ENCODE peak calls at places on chromosomes 1 and 21, in seven cellular contexts. One of them, this sample, is unnamed.

GRCh38 chr1:234611799-234612351 is 1.9 kb upstream of the IRF2BP2 start:
- DNase-seq in HCT116: no peak
- DNase-seq in GM12864: no peak
- DNase-seq in IMR-90: no peak
- DNase-seq in foreskin fibroblast: peak; percentile 31
- DNase-seq in SK-N-SH: no peak
- DNase-seq in fibroblast of pulmonary artery: no peak
- DNase-seq in this sample: no peak

GRCh38 chr1:66381626-66382275 is 152.2 kb upstream of the SGIP1 start:
- DNase-seq in foreskin fibroblast: no peak
- DNase-seq in GM12864: no peak
- DNase-seq in SK-N-SH: no peak
- DNase-seq in IMR-90: no peak
- DNase-seq in HCT116: no peak
- DNase-seq in fibroblast of pulmonary artery: no peak
- DNase-seq in this sample: no peak

GRCh38 chr1:11492235-11492634 is 13.3 kb downstream of the DISP3 start:
- DNase-seq in GM12864: no peak
- DNase-seq in IMR-90: no peak
- DNase-seq in HCT116: no peak
- DNase-seq in fibroblast of pulmonary artery: no peak
- DNase-seq in foreskin fibroblast: no peak
- DNase-seq in SK-N-SH: no peak
- DNase-seq in this sample: no peak

GRCh38 chr1:45015683-45016082 is 3.6 kb downstream of the UROD start:
- DNase-seq in fibroblast of pulmonary artery: no peak
- DNase-seq in HCT116: no peak
- DNase-seq in IMR-90: no peak
- DNase-seq in SK-N-SH: no peak
- DNase-seq in foreskin fibroblast: no peak
- DNase-seq in GM12864: no peak
- DNase-seq in this sample: no peak

GRCh38 chr1:155178441-155179106 is 4.9 kb downstream of the TRIM46 start:
- DNase-seq in foreskin fibroblast: no peak
- DNase-seq in SK-N-SH: no peak
- DNase-seq in HCT116: no peak
- DNase-seq in fibroblast of pulmonary artery: no peak
- DNase-seq in IMR-90: no peak
- DNase-seq in GM12864: no peak
- DNase-seq in this sample: no peak

GRCh38 chr21:41940431-41940830 is 13.4 kb downstream of the C2CD2 start:
- DNase-seq in fibroblast of pulmonary artery: no peak
- DNase-seq in IMR-90: no peak
- DNase-seq in GM12864: no peak
- DNase-seq in HCT116: no peak
- DNase-seq in SK-N-SH: no peak
- DNase-seq in foreskin fibroblast: no peak
- DNase-seq in this sample: no peak

GRCh38 chr1:1347663-1348419 is 1.4 kb downstream of the DVL1 start:
- DNase-seq in foreskin fibroblast: peak; percentile 70
- DNase-seq in fibroblast of pulmonary artery: no peak
- DNase-seq in SK-N-SH: no peak
- DNase-seq in IMR-90: peak; percentile 25
- DNase-seq in GM12864: no peak
- DNase-seq in HCT116: peak; percentile 54
- DNase-seq in this sample: peak; percentile 43

GRCh38 chr1:110161822-110162221 is 11.5 kb downstream of the SLC6A17 start:
- DNase-seq in foreskin fibroblast: no peak
- DNase-seq in fibroblast of pulmonary artery: no peak
- DNase-seq in GM12864: no peak
- DNase-seq in HCT116: no peak
- DNase-seq in IMR-90: no peak
- DNase-seq in SK-N-SH: no peak
- DNase-seq in this sample: no peak

GRCh38 chr1:77371396-77371795 is 89.6 kb downstream of the AK5 start:
- DNase-seq in foreskin fibroblast: peak; percentile 64
- DNase-seq in GM12864: no peak
- DNase-seq in IMR-90: peak; percentile 43
- DNase-seq in SK-N-SH: no peak
- DNase-seq in HCT116: no peak
- DNase-seq in fibroblast of pulmonary artery: no peak
- DNase-seq in this sample: peak; percentile 21

GRCh38 chr1:155003766-155004351 is 1.3 kb downstream of the ZBTB7B start:
- DNase-seq in IMR-90: peak; percentile 38
- DNase-seq in HCT116: no peak
- DNase-seq in GM12864: no peak
- DNase-seq in SK-N-SH: peak; percentile 80
- DNase-seq in foreskin fibroblast: peak; percentile 77
- DNase-seq in fibroblast of pulmonary artery: no peak
- DNase-seq in this sample: peak; percentile 60

GRCh38 chr1:232473319-232473718 is 156.6 kb downstream of the SIPA1L2 start:
- DNase-seq in HCT116: no peak
- DNase-seq in GM12864: no peak
- DNase-seq in IMR-90: peak; percentile 66
- DNase-seq in SK-N-SH: no peak
- DNase-seq in fibroblast of pulmonary artery: peak; percentile 58
- DNase-seq in foreskin fibroblast: peak; percentile 50
- DNase-seq in this sample: peak; percentile 62

GRCh38 chr1:36516372-36517018 is 33.8 kb upstream of the CSF3R start:
- DNase-seq in foreskin fibroblast: peak; percentile 74
- DNase-seq in SK-N-SH: peak; percentile 87
- DNase-seq in GM12864: peak; percentile 12
- DNase-seq in HCT116: peak; percentile 39
- DNase-seq in IMR-90: peak; percentile 43
- DNase-seq in fibroblast of pulmonary artery: peak; percentile 63
- DNase-seq in this sample: peak; percentile 61

GRCh38 chr1:108701176-108701849 is 9.2 kb downstream of the PRPF38B start:
- DNase-seq in HCT116: no peak
- DNase-seq in foreskin fibroblast: no peak
- DNase-seq in fibroblast of pulmonary artery: no peak
- DNase-seq in SK-N-SH: no peak
- DNase-seq in IMR-90: no peak
- DNase-seq in GM12864: no peak
- DNase-seq in this sample: no peak

GRCh38 chr1:156752843-156753486 is 1.5 kb upstream of the HDGF start:
- DNase-seq in IMR-90: peak; percentile 64
- DNase-seq in GM12864: no peak
- DNase-seq in foreskin fibroblast: peak; percentile 24
- DNase-seq in fibroblast of pulmonary artery: peak; percentile 46
- DNase-seq in HCT116: no peak
- DNase-seq in SK-N-SH: no peak
- DNase-seq in this sample: peak; percentile 59

GRCh38 chr1:37765937-37766664 is 1.2 kb upstream of the EPHA10 start:
- DNase-seq in SK-N-SH: peak; percentile 67
- DNase-seq in GM12864: no peak
- DNase-seq in HCT116: peak; percentile 2
- DNase-seq in fibroblast of pulmonary artery: no peak
- DNase-seq in foreskin fibroblast: peak; percentile 14
- DNase-seq in IMR-90: no peak
- DNase-seq in this sample: no peak

GRCh38 chr1:239587066-239587465 is 200.7 kb downstream of the CHRM3 start:
- DNase-seq in SK-N-SH: no peak
- DNase-seq in foreskin fibroblast: no peak
- DNase-seq in fibroblast of pulmonary artery: no peak
- DNase-seq in GM12864: no peak
- DNase-seq in HCT116: no peak
- DNase-seq in IMR-90: no peak
- DNase-seq in this sample: no peak

GRCh38 chr1:46285730-46286477 is 17.5 kb downstream of the LRRC41 start:
- DNase-seq in SK-N-SH: no peak
- DNase-seq in IMR-90: no peak
- DNase-seq in foreskin fibroblast: no peak
- DNase-seq in GM12864: no peak
- DNase-seq in HCT116: no peak
- DNase-seq in fibroblast of pulmonary artery: no peak
- DNase-seq in this sample: no peak

GRCh38 chr1:69221492-69221990 is 346.2 kb upstream of the LRRC7 start:
- DNase-seq in IMR-90: no peak
- DNase-seq in SK-N-SH: peak; percentile 20
- DNase-seq in foreskin fibroblast: no peak
- DNase-seq in fibroblast of pulmonary artery: no peak
- DNase-seq in GM12864: no peak
- DNase-seq in HCT116: no peak
- DNase-seq in this sample: no peak

GRCh38 chr1:27940297-27940696 is 5.5 kb downstream of the SMPDL3B start:
- DNase-seq in fibroblast of pulmonary artery: no peak
- DNase-seq in foreskin fibroblast: peak; percentile 29
- DNase-seq in HCT116: no peak
- DNase-seq in SK-N-SH: peak; percentile 53
- DNase-seq in GM12864: no peak
- DNase-seq in IMR-90: no peak
- DNase-seq in this sample: peak; percentile 23

GRCh38 chr1:151638074-151638775 is 26.4 kb downstream of the SNX27 start:
- DNase-seq in SK-N-SH: no peak
- DNase-seq in IMR-90: no peak
- DNase-seq in foreskin fibroblast: no peak
- DNase-seq in HCT116: no peak
- DNase-seq in fibroblast of pulmonary artery: no peak
- DNase-seq in GM12864: no peak
- DNase-seq in this sample: no peak

GRCh38 chr21:38455403-38455802 is 42.9 kb downstream of the ERG start:
- DNase-seq in foreskin fibroblast: no peak
- DNase-seq in SK-N-SH: no peak
- DNase-seq in GM12864: no peak
- DNase-seq in HCT116: no peak
- DNase-seq in fibroblast of pulmonary artery: peak; percentile 79
- DNase-seq in IMR-90: no peak
- DNase-seq in this sample: no peak

GRCh38 chr1:15066191-15066590 is 87.4 kb upstream of the TMEM51 start:
- DNase-seq in fibroblast of pulmonary artery: no peak
- DNase-seq in foreskin fibroblast: no peak
- DNase-seq in GM12864: no peak
- DNase-seq in IMR-90: no peak
- DNase-seq in HCT116: no peak
- DNase-seq in SK-N-SH: no peak
- DNase-seq in this sample: no peak

GRCh38 chr1:18144062-18144461 is 36.5 kb downstream of the IGSF21 start:
- DNase-seq in foreskin fibroblast: no peak
- DNase-seq in SK-N-SH: no peak
- DNase-seq in fibroblast of pulmonary artery: no peak
- DNase-seq in GM12864: no peak
- DNase-seq in HCT116: no peak
- DNase-seq in IMR-90: no peak
- DNase-seq in this sample: no peak

GRCh38 chr1:224109981-224110380 is 3.9 kb upstream of the FBXO28 start:
- DNase-seq in fibroblast of pulmonary artery: no peak
- DNase-seq in IMR-90: no peak
- DNase-seq in foreskin fibroblast: no peak
- DNase-seq in GM12864: no peak
- DNase-seq in SK-N-SH: no peak
- DNase-seq in HCT116: no peak
- DNase-seq in this sample: no peak

GRCh38 chr1:220895412-220895946 is 16.2 kb downstream of the HLX start:
- DNase-seq in HCT116: no peak
- DNase-seq in IMR-90: no peak
- DNase-seq in foreskin fibroblast: no peak
- DNase-seq in fibroblast of pulmonary artery: no peak
- DNase-seq in SK-N-SH: no peak
- DNase-seq in GM12864: no peak
- DNase-seq in this sample: no peak
- TF ChIP-seq CTCF in HCT116: no peak
- TF ChIP-seq CTCF in IMR-90: no peak
- TF ChIP-seq CTCF in foreskin fibroblast: no peak
- TF ChIP-seq CTCF in fibroblast of pulmonary artery: no peak
- TF ChIP-seq CTCF in SK-N-SH: no peak
- TF ChIP-seq CTCF in GM12864: no peak
- TF ChIP-seq CTCF in this sample: no peak

DNA sequence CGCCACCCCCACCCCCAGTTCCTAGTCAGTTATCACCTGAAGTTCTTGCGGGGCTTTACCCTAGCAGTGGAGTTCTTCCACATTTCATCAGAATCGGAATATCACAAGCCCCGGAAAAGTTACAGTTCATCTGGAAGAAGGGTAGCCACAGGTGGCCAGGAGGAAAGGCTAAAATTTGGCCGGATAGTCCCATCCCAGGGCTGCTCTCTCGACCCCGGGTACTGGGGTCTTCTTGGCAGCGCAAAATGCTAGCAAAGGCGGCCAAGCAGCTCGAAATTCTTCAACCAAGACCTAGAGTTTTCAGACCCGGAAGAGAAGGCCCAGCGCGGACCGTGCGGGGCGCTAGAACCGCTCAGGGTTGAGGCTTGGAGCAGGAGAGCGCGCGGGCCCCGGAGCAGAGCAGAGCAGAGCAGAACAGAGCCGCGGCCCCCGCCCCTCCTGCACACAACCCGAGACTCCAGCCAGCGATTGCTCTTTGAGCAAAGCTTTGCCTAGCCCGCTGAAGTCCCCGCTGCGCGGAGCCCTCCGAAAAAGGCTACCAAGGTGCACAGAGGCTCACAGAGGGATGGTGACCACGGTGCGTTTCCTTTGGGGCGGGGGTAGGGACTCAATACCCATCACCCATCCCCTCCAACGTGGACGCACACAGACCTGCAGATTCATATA is 8.1 kb downstream of the HLX start:
- DNase-seq in foreskin fibroblast: no peak
- DNase-seq in IMR-90: no peak
- DNase-seq in fibroblast of pulmonary artery: no peak
- DNase-seq in HCT116: no peak
- DNase-seq in SK-N-SH: peak; percentile 73
- DNase-seq in GM12864: no peak
- DNase-seq in this sample: peak; percentile 37
- H3K4me3 ChIP-seq in foreskin fibroblast: peak overlapping the region; percentile 4
- H3K4me3 ChIP-seq in IMR-90: no peak overlapping the region
- H3K4me3 ChIP-seq in fibroblast of pulmonary artery: no peak overlapping the region
- H3K4me3 ChIP-seq in HCT116: no peak overlapping the region
- H3K4me3 ChIP-seq in SK-N-SH: peak overlapping the region; percentile 24
- H3K4me3 ChIP-seq in GM12864: no peak overlapping the region
- H3K4me3 ChIP-seq in this sample: peak overlapping the region; percentile 27

GRCh38 chr1:54107131-54107530 is 45.7 kb downstream of the CDCP2 start:
- DNase-seq in SK-N-SH: no peak
- DNase-seq in foreskin fibroblast: peak; percentile 21
- DNase-seq in HCT116: no peak
- DNase-seq in GM12864: no peak
- DNase-seq in IMR-90: peak; percentile 38
- DNase-seq in fibroblast of pulmonary artery: peak; percentile 33
- DNase-seq in this sample: no peak
- TF ChIP-seq CTCF in SK-N-SH: peak; percentile 58
- TF ChIP-seq CTCF in foreskin fibroblast: peak; percentile 30
- TF ChIP-seq CTCF in HCT116: no peak
- TF ChIP-seq CTCF in GM12864: no peak
- TF ChIP-seq CTCF in IMR-90: peak; percentile 45
- TF ChIP-seq CTCF in fibroblast of pulmonary artery: peak; percentile 34
- TF ChIP-seq CTCF in this sample: peak; percentile 30

GRCh38 chr1:161099090-161099802 is 1.1 kb downstream of the KLHDC9 start:
- DNase-seq in HCT116: no peak
- DNase-seq in IMR-90: no peak
- DNase-seq in fibroblast of pulmonary artery: no peak
- DNase-seq in GM12864: no peak
- DNase-seq in SK-N-SH: no peak
- DNase-seq in foreskin fibroblast: no peak
- DNase-seq in this sample: no peak
- H3K4me3 ChIP-seq in HCT116: no peak overlapping the region
- H3K4me3 ChIP-seq in IMR-90: no peak overlapping the region
- H3K4me3 ChIP-seq in fibroblast of pulmonary artery: peak overlapping the region; percentile 67
- H3K4me3 ChIP-seq in GM12864: no peak overlapping the region
- H3K4me3 ChIP-seq in SK-N-SH: no peak overlapping the region
- H3K4me3 ChIP-seq in foreskin fibroblast: peak overlapping the region; percentile 71
- H3K4me3 ChIP-seq in this sample: no peak overlapping the region

GRCh38 chr1:8317647-8318360 is at the start of gene SLC45A1:
- DNase-seq in foreskin fibroblast: peak; percentile 87
- DNase-seq in SK-N-SH: peak; percentile 97
- DNase-seq in fibroblast of pulmonary artery: peak; percentile 70
- DNase-seq in IMR-90: peak; percentile 57
- DNase-seq in HCT116: peak; percentile 29
- DNase-seq in GM12864: no peak
- DNase-seq in this sample: peak; percentile 69
- TF ChIP-seq CTCF in foreskin fibroblast: no peak
- TF ChIP-seq CTCF in SK-N-SH: no peak
- TF ChIP-seq CTCF in fibroblast of pulmonary artery: no peak
- TF ChIP-seq CTCF in IMR-90: no peak
- TF ChIP-seq CTCF in HCT116: peak; percentile 6
- TF ChIP-seq CTCF in GM12864: no peak
- TF ChIP-seq CTCF in this sample: no peak

This sample was measured in fibroblast of villous mesenchyme.